ENCODE peak calls at places on chromosomes 12 and 14, in four cellular contexts. One of them, this sample, is unnamed.

GRCh38 chr12:113056631-113057488 is at the start of gene DTX1:
- DNase-seq in choroid plexus epithelial cell: no peak
- DNase-seq in body of pancreas: peak
- DNase-seq in B cell: no peak
- DNase-seq in this sample: no peak

GRCh38 chr14:74510211-74510931 is 16.8 kb downstream of the ISCA2 start:
- DNase-seq in choroid plexus epithelial cell: peak
- DNase-seq in body of pancreas: no peak
- DNase-seq in B cell: no peak
- DNase-seq in this sample: no peak

GRCh38 chr12:115871714-115872113 is 405.8 kb downstream of the MED13L start:
- DNase-seq in choroid plexus epithelial cell: peak
- DNase-seq in body of pancreas: no peak
- DNase-seq in B cell: no peak
- DNase-seq in this sample: no peak

GRCh38 chr14:103138483-103139370 is 15.5 kb downstream of the TNFAIP2 start:
- DNase-seq in choroid plexus epithelial cell: no peak
- DNase-seq in body of pancreas: no peak
- DNase-seq in B cell: no peak
- DNase-seq in this sample: no peak

GRCh38 chr12:49930515-49931288 is 19.8 kb upstream of the AQP2 start:
- DNase-seq in choroid plexus epithelial cell: peak
- DNase-seq in body of pancreas: no peak
- DNase-seq in B cell: no peak
- DNase-seq in this sample: no peak

GRCh38 chr14:104993306-104993705 is 7.7 kb downstream of the CLBA1 start:
- DNase-seq in choroid plexus epithelial cell: no peak
- DNase-seq in body of pancreas: no peak
- DNase-seq in B cell: no peak
- DNase-seq in this sample: no peak

GRCh38 chr12:112439769-112440168 is 21.0 kb downstream of the PTPN11 start:
- DNase-seq in choroid plexus epithelial cell: no peak
- DNase-seq in body of pancreas: no peak
- DNase-seq in B cell: no peak
- DNase-seq in this sample: no peak

GRCh38 chr12:49476091-49476490 is 62.7 kb upstream of the KCNH3 start:
- DNase-seq in choroid plexus epithelial cell: no peak
- DNase-seq in body of pancreas: no peak
- DNase-seq in B cell: no peak
- DNase-seq in this sample: no peak

GRCh38 chr12:71664411-71665108 is 459 bp downstream of the THAP2 start:
- DNase-seq in choroid plexus epithelial cell: peak
- DNase-seq in body of pancreas: no peak
- DNase-seq in B cell: no peak
- DNase-seq in this sample: no peak

GRCh38 chr12:28023156-28023887 is 50.8 kb upstream of the PTHLH start:
- DNase-seq in choroid plexus epithelial cell: peak
- DNase-seq in body of pancreas: no peak
- DNase-seq in B cell: no peak
- DNase-seq in this sample: no peak

GRCh38 chr14:103550451-103551337 is 11.8 kb downstream of the BAG5 start:
- DNase-seq in choroid plexus epithelial cell: no peak
- DNase-seq in body of pancreas: no peak
- DNase-seq in B cell: no peak
- DNase-seq in this sample: no peak

GRCh38 chr12:55972045-55972843 is 1.6 kb upstream of the RAB5B start:
- DNase-seq in choroid plexus epithelial cell: peak
- DNase-seq in body of pancreas: peak
- DNase-seq in B cell: no peak
- DNase-seq in this sample: no peak

GRCh38 chr14:100827140-100827517 is 1.2 kb downstream of the MEG3 start:
- DNase-seq in choroid plexus epithelial cell: peak
- DNase-seq in body of pancreas: no peak
- DNase-seq in B cell: no peak
- DNase-seq in this sample: no peak
- TF ChIP-seq CTCF in choroid plexus epithelial cell: peak
- TF ChIP-seq CTCF in body of pancreas: peak
- TF ChIP-seq CTCF in B cell: no peak
- TF ChIP-seq CTCF in this sample: no peak

GRCh38 chr14:24392327-24393098 is 6.3 kb upstream of the NYNRIN start:
- DNase-seq in choroid plexus epithelial cell: peak
- DNase-seq in body of pancreas: no peak
- DNase-seq in B cell: no peak
- DNase-seq in this sample: no peak
- TF ChIP-seq CTCF in choroid plexus epithelial cell: peak
- TF ChIP-seq CTCF in body of pancreas: no peak
- TF ChIP-seq CTCF in B cell: no peak
- TF ChIP-seq CTCF in this sample: no peak

GRCh38 chr12:32755654-32756475 is at the start of gene YARS2:
- DNase-seq in choroid plexus epithelial cell: peak
- DNase-seq in body of pancreas: peak
- DNase-seq in B cell: peak
- DNase-seq in this sample: peak

GRCh38 chr12:32757159-32757556 is 1.5 kb upstream of the YARS2 start:
- DNase-seq in choroid plexus epithelial cell: no peak
- DNase-seq in body of pancreas: no peak
- DNase-seq in B cell: no peak
- DNase-seq in this sample: no peak

GRCh38 chr12:32754101-32754500 is 1.6 kb downstream of the YARS2 start:
- DNase-seq in choroid plexus epithelial cell: peak
- DNase-seq in body of pancreas: no peak
- DNase-seq in B cell: no peak
- DNase-seq in this sample: no peak

GRCh38 chr12:32755051-32755653 is 545 bp downstream of the YARS2 start:
- DNase-seq in choroid plexus epithelial cell: peak
- DNase-seq in body of pancreas: peak
- DNase-seq in B cell: peak
- DNase-seq in this sample: peak

GRCh38 chr12:32756476-32757158 is 920 bp upstream of the YARS2 start:
- DNase-seq in choroid plexus epithelial cell: no peak
- DNase-seq in body of pancreas: no peak
- DNase-seq in B cell: no peak
- DNase-seq in this sample: no peak
- TF ChIP-seq CTCF in choroid plexus epithelial cell: no peak
- TF ChIP-seq CTCF in body of pancreas: no peak
- TF ChIP-seq CTCF in B cell: peak
- TF ChIP-seq CTCF in this sample: no peak

DNA sequence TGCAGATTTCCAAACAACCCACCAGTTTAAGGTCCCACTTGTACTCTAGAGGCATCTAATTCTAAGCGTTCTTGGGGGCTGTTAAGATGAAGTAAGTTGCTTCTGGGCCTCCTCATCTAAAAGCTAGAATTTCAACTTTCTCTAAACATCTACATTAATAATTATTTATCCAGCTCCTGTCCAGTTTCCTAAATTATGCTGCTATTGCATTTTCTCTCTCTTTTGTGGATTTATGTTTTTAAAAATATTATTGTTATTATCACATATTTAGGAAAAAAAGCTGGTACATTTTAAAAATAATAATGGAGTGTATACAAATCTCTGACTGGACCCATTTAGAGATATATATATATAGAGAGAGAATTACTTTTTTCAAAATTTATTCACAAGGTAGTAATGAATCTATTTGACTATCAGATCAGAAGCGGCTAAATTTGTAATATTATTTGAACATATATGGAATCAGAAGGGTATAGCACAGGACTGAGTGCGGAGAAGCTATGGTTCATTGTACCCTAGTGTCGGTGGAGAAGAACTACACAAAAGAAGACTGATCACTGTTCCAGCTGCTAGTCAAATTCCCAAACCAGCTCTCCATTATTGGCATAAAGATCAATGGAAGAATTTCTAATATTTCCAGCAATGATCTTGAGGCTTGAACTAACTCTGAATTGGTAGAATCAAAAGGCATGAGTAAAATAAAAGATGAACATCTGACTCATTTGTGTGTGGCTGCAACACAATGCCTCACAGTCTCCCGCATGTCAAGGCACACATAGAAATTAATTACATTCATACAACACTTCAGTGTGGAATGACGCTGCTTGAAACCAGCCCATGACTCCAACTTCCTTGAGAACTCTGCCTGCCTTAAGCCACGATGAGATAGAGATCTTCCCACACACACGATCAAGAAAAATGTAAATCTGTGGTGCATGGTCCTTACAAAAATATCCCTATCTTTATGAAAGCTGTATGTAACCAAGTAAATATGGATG is 433.4 kb upstream of the OR4E1 start:
- DNase-seq in choroid plexus epithelial cell: no peak
- DNase-seq in body of pancreas: no peak
- DNase-seq in B cell: no peak
- DNase-seq in this sample: no peak
- TF ChIP-seq CTCF in choroid plexus epithelial cell: no peak
- TF ChIP-seq CTCF in body of pancreas: no peak
- TF ChIP-seq CTCF in B cell: no peak
- TF ChIP-seq CTCF in this sample: no peak

This sample was measured in natural killer cell.